ENCODE peak calls at places on chromosomes 11 and 22, in five cellular contexts. S is tibial nerve; O is CD4-positive, alpha-beta T cell; Q is A549; V is right lobe of liver. U is an unnamed sample.

GRCh38 chr22:37741312-37741795 is 44.5 kb downstream of the TRIOBP start:
- DNase-seq in S (peak), O (no peak), Q (peak), V (peak), U (peak)

GRCh38 chr22:35227248-35227647 is 30.0 kb upstream of the HMGXB4 start:
- DNase-seq in S (no peak), O (no peak), Q (no peak), V (no peak), U (no peak)

GRCh38 chr11:64800633-64801464 is 2.2 kb downstream of the MAP4K2 start:
- DNase-seq in S (no peak), O (no peak), Q (no peak), V (peak), U (no peak)

GRCh38 chr22:36546092-36546804 is 17.3 kb upstream of the EIF3D start:
- DNase-seq in S (no peak), O (no peak), Q (peak), V (peak), U (no peak)

GRCh38 chr22:29150701-29151100 is 55.0 kb upstream of the EMID1 start:
- DNase-seq in S (no peak), O (no peak), Q (no peak), V (no peak), U (no peak)

GRCh38 chr11:69080361-69080973 is 31.7 kb downstream of the TPCN2 start:
- DNase-seq in S (no peak), O (no peak), Q (peak), V (no peak), U (no peak)

GRCh38 chr11:11979487-11980117 is 28.8 kb downstream of the DKK3 start:
- DNase-seq in S (no peak), O (no peak), Q (peak), V (no peak), U (no peak)

GRCh38 chr11:100709233-100709999 is 22.3 kb downstream of the ARHGAP42 start:
- DNase-seq in S (no peak), O (no peak), Q (no peak), V (no peak), U (no peak)

GRCh38 chr11:19955660-19956059 is 204.6 kb downstream of the DBX1 start:
- DNase-seq in S (no peak), O (no peak), Q (no peak), V (no peak), U (no peak)

GRCh38 chr11:83006877-83007330 is 64.8 kb downstream of the RAB30 start:
- DNase-seq in S (no peak), O (no peak), Q (no peak), V (peak), U (no peak)

GRCh38 chr11:112363527-112363926 is 102.9 kb upstream of the PLET1 start:
- DNase-seq in S (no peak), O (no peak), Q (no peak), V (peak), U (no peak)

GRCh38 chr11:69140635-69141034 is 15.1 kb upstream of the SMIM38 start:
- DNase-seq in S (no peak), O (no peak), Q (no peak), V (no peak), U (no peak)

GRCh38 chr22:33640900-33641299 is 279.4 kb downstream of the LARGE1 start:
- DNase-seq in S (no peak), O (no peak), Q (no peak), V (no peak), U (no peak)

GRCh38 chr11:103923473-103923931 is 112.9 kb upstream of the DDI1 start:
- DNase-seq in S (no peak), O (no peak), Q (peak), V (no peak), U (no peak)

GRCh38 chr11:102530558-102530957 is at the start of gene MMP7:
- DNase-seq in S (no peak), O (no peak), Q (peak), V (no peak), U (no peak)

GRCh38 chr22:38697055-38697980 is 3.4 kb downstream of the JOSD1 start:
- DNase-seq in S (no peak), O (no peak), Q (no peak), V (no peak), U (no peak)

GRCh38 chr11:1470681-1471611 is 15.6 kb downstream of the MOB2 start:
- DNase-seq in S (no peak), O (peak), Q (no peak), V (peak), U (no peak)

GRCh38 chr11:15625691-15626090 is 511.0 kb downstream of the INSC start:
- DNase-seq in S (no peak), O (no peak), Q (no peak), V (no peak), U (no peak)

GRCh38 chr11:66002648-66003225 is 434 bp downstream of the BANF1 start:
- DNase-seq in S (no peak), O (no peak), Q (peak), V (peak), U (peak)

GRCh38 chr11:86196924-86197323 is 47.6 kb upstream of the EED start:
- DNase-seq in S (no peak), O (no peak), Q (no peak), V (no peak), U (no peak)

GRCh38 chr22:42283288-42284229 is 13.1 kb upstream of the TCF20 start:
- DNase-seq in S (no peak), O (peak), Q (no peak), V (no peak), U (no peak)

GRCh38 chr11:64409707-64410395 is 50.9 kb downstream of the RPS6KA4 start:
- DNase-seq in S (no peak), O (no peak), Q (no peak), V (peak), U (no peak)

GRCh38 chr11:68149417-68149816 is 28.2 kb upstream of the CHKA start:
- DNase-seq in S (no peak), O (no peak), Q (no peak), V (no peak), U (no peak)

GRCh38 chr22:27704581-27704980 is 97.0 kb downstream of the MN1 start:
- DNase-seq in S (no peak), O (no peak), Q (no peak), V (no peak), U (no peak)

GRCh38 chr11:66335531-66336233 is 552 bp downstream of the RIN1 start:
- DNase-seq in S (no peak), O (no peak), Q (no peak), V (peak), U (no peak)

GRCh38 chr11:65903068-65903481 is 2.9 kb upstream of the FOSL1 start:
- DNase-seq in S (no peak), O (no peak), Q (peak), V (no peak), U (no peak)

GRCh38 chr11:61061081-61061826 is 41.0 kb upstream of the CD5 start:
- DNase-seq in S (no peak), O (peak), Q (no peak), V (no peak), U (no peak)

GRCh38 chr11:118291453-118291852 is 13.1 kb upstream of the CD3E start:
- DNase-seq in S (no peak), O (no peak), Q (no peak), V (no peak), U (no peak)

GRCh38 chr22:42717197-42717967 is 3.3 kb downstream of the A4GALT start:
- DNase-seq in S (no peak), O (no peak), Q (peak), V (no peak), U (no peak)

GRCh38 chr11:24511518-24511917 is 14.7 kb downstream of the LUZP2 start:
- DNase-seq in S (no peak), O (no peak), Q (no peak), V (no peak), U (no peak)

GRCh38 chr11:26841818-26842457 is 120.1 kb upstream of the SLC5A12 start:
- DNase-seq in S (no peak), O (no peak), Q (no peak), V (no peak), U (no peak)

GRCh38 chr11:72239296-72239848 is 4.6 kb downstream of the PHOX2A start:
- DNase-seq in S (no peak), O (no peak), Q (no peak), V (peak), U (peak)

GRCh38 chr11:64659417-64660144 is 63.4 kb downstream of the NRXN2 start:
- DNase-seq in S (no peak), O (no peak), Q (peak), V (peak), U (no peak)

GRCh38 chr22:28019881-28020861 is 101.1 kb upstream of the PITPNB start:
- DNase-seq in S (peak), O (peak), Q (peak), V (peak), U (peak)

GRCh38 chr22:24947881-24948280 is 1.4 kb upstream of the LHFPL7 start:
- DNase-seq in S (no peak), O (no peak), Q (no peak), V (no peak), U (no peak)

GRCh38 chr22:24942301-24942700 is 4.2 kb downstream of the LHFPL7 start:
- DNase-seq in S (no peak), O (no peak), Q (no peak), V (no peak), U (no peak)

GRCh38 chr22:24947383-24947782 is 889 bp upstream of the LHFPL7 start:
- DNase-seq in S (no peak), O (no peak), Q (no peak), V (no peak), U (no peak)

GRCh38 chr22:24944224-24944937 is 2.1 kb downstream of the LHFPL7 start:
- DNase-seq in S (no peak), O (no peak), Q (no peak), V (no peak), U (no peak)

DNA sequence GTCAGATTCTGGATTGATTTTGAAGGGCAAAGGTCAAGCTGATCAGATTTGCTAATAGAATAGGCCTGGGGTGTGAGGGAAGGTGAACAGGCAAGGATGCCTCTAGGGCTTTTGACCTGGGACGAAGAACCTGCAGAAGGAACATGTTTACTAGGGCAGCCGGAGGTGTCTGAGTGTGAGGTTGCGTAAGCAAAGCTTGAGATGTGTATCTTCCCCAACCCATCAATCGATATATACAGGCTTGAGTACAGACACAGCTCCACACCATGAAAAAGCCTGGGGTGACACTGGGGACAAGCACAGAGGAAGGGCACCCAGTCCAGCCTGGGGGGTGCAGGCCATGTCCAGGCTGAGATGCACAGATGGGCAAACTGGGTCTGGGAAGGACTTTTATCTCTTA is 1.1 kb downstream of the LHFPL7 start:
- DNase-seq in S (no peak), O (no peak), Q (no peak), V (no peak), U (no peak)
- TF ChIP-seq CTCF in S (no peak), O (no peak), Q (no peak), V (no peak), U (no peak)

GRCh38 chr22:50221410-50222300 is 20.8 kb downstream of the SELENOO start:
- DNase-seq in S (no peak), O (no peak), Q (no peak), V (no peak), U (no peak)
- TF ChIP-seq CTCF in S (no peak), O (no peak), Q (no peak), V (no peak), U (no peak)

DNA sequence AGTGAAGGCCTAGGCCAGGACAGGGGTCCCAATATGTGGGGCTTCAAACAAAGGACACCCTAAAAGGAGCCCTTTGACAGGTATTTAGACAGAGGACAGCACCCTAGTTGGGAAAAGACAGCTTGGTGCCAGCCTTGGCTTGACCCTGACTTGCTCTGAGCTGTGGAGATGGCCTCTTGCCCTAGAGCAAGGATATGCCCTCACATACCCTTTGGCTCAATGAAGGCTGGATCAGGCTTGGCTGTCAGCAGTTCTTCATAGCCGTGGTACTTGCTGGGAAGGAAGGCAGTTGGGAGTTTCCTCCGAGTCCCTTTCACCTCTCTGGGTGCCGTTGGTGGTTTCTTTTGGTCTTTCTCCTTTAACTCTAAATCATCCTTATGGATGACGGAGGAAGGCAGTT is 96.2 kb downstream of the RNF169 start:
- DNase-seq in S (no peak), O (no peak), Q (no peak), V (no peak), U (no peak)
- TF ChIP-seq CTCF in S (no peak), O (no peak), Q (no peak), V (no peak), U (no peak)

DNA sequence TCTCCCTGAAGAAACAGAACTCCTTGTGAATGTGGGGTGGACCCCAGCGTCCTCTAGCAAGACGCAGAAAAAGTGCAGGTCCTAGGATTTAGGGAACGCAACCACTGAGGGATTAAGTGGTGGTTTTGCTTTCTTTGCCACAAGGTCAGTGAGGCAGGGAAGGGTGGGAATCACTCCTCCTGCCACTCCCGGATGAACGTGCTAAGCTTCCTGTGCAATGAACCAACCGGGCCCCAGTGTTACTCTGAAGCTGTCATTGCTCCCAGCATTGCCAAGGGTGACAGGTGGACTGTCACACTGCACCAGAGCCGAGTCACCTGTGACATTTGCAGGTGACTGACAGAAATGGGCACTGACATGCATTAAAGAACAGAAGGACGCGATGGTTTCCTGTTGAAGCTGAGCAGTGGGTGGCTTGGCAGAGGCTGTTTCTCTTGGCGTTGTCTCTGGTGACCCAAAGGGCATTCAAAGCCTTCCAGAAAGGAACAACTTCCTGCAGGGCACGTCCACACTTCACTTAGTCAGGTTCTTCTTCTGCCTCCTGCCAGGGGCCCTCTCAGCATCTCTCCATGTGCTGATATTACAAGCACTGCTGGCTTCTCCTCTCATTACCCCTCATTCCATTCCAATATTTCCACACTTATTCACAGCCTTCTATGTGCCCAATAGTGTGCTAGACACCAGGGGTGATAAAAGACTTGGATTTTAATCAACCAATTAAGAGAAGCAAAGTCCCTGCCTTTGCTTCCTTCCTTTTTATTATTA is 9.7 kb downstream of the KIRREL3 start:
- DNase-seq in S (no peak), O (no peak), Q (no peak), V (no peak), U (no peak)
- TF ChIP-seq CTCF in S (no peak), O (peak), Q (no peak), V (no peak), U (no peak)

GRCh38 chr11:44565008-44565745 is at the start of gene CD82:
- DNase-seq in S (peak), O (peak), Q (peak), V (peak), U (peak)
- TF ChIP-seq CTCF in S (peak), O (peak), Q (no peak), V (peak), U (no peak)

DNA sequence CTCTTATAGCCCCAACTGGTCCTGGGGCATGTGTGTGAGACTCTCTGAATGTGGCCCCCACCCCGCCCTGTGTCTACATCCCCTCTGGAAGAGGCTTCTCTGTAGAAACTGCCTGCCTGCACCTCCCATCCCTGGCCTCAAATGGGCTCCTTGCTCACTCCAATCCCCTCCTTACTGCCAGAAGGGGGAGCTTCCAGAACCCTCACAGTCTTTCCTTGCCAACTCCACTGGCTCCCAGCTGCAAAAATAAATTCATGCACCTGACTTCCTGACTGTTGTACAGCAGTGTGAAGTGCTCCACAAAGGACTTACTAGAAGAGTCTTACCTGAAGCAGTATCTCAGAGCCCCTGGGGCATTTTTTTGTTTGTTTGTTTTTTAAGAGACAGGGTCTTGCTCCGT is 15.2 kb upstream of the SERPIND1 start:
- DNase-seq in S (no peak), O (no peak), Q (peak), V (peak), U (no peak)
- TF ChIP-seq CTCF in S (no peak), O (no peak), Q (peak), V (no peak), U (no peak)

GRCh38 chr11:62267576-62267975 is 2.4 kb upstream of the SCGB2A2 start:
- DNase-seq in S (no peak), O (no peak), Q (no peak), V (no peak), U (no peak)

GRCh38 chr11:62267050-62267449 is 2.9 kb upstream of the SCGB2A2 start:
- DNase-seq in S (no peak), O (no peak), Q (no peak), V (no peak), U (no peak)

GRCh38 chr11:62273284-62273683 is 3.3 kb downstream of the SCGB2A2 start:
- DNase-seq in S (no peak), O (no peak), Q (no peak), V (no peak), U (no peak)

GRCh38 chr11:62266558-62266957 is 3.4 kb upstream of the SCGB2A2 start:
- DNase-seq in S (no peak), O (no peak), Q (no peak), V (no peak), U (no peak)

DNA sequence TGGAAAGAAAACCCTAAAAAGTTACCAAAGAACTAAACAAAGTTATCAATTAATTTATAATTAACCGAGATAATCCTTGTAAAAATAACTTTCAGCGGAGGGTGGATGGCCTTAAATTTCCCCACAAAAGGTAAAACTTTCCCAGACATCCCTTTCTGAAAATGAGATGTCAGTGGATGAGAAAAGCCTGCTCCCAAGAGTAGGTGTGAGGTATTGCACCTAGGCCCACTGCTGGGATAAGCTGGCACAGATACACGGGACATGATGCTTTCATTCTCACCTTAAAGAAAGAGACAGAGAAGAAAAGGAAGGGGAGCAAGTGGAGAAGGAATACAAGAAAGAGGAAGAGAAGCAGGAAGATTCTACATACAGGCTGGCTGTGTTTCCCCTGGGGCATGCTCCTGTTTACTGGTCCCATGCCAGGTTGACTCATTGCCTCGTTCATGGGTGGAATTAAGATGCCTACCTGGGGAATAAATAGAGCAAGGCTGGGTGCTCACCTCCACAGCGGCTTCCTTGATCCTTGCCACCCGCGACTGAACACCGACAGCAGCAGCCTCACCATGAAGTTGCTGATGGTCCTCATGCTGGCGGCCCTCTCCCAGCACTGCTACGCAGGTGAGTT is at the start of gene SCGB2A2:
- DNase-seq in S (no peak), O (no peak), Q (no peak), V (no peak), U (peak)
- TF ChIP-seq CTCF in S (no peak), O (no peak), Q (peak), V (no peak), U (peak)

GRCh38 chr22:25169278-25170031 is 30.2 kb upstream of the CRYBB3 start:
- DNase-seq in S (no peak), O (no peak), Q (no peak), V (peak), U (no peak)
- TF ChIP-seq CTCF in S (no peak), O (no peak), Q (no peak), V (no peak), U (no peak)

DNA sequence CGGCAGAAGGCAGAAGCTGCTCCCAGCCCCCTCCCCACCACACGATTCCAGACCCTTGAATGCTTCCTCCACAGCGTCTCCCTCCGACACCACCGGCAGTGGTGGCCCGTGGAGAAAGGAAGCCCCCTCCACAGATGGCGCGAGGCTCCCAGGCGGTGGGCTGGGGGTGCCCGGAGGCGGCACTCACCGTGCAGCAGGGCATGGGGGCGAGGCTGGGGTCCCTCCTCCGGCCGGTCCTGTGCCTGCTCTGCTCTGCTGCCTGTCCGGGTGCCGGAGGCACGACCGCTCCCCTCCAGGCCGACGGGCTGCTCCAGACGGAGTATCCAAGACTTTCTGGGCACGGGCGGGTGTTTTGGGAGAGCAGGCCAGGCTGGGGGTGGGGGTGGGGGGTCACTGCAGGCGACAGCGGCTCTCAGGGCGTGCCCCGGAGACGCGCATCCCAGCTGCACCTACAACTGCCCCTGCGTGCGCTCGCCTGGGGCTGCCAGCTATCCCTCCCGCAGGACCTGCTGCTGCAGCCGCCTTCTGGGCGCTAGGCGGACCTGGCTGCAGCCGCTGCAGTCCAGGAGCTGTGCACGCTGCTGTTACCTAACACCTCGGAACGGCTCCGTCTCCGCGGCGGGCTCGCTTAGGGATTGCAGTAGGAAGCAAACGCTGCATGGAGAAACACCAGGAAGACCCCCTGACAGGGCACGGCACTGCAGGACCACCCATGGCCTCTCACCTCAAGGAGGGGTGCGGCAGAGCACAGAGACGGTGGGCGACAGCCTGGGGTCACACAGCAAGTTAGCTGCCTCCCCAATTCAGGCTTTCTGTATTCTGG is 15.2 kb downstream of the MRGPRG start:
- DNase-seq in S (no peak), O (no peak), Q (peak), V (peak), U (no peak)
- TF ChIP-seq CTCF in S (no peak), O (no peak), Q (no peak), V (no peak), U (no peak)